ENCODE peak calls at places on chromosomes 4 and X, in six cellular contexts. D, E, T, F, U and S are unnamed samples.
A peak's percentile ranks its signal among the peaks of the same experiment; 100 is the strongest.

GRCh38 chrX:135463937-135464336 is 42.2 kb downstream of the SMIM10L2A start:
- DNase-seq in D (no peak), E (no peak), T (no peak), F (no peak), U (no peak), S (no peak)

GRCh38 chrX:45063319-45064095 is 137.2 kb downstream of the DIPK2B start:
- DNase-seq in D (no peak), E (no peak), T (no peak), F (peak; percentile 32), U (peak; percentile 56), S (no peak)

GRCh38 chr4:102438873-102439614 is 62.1 kb upstream of the NFKB1 start:
- DNase-seq in D (no peak), E (no peak), T (no peak), F (peak; percentile 82), U (no peak), S (no peak)

GRCh38 chrX:122565952-122566351 is 618.1 kb upstream of the GRIA3 start:
- DNase-seq in D (no peak), E (peak; percentile 28), T (no peak), F (peak; percentile 93), U (no peak), S (no peak)

GRCh38 chr4:62953752-62954151 is 1455.5 kb downstream of the TECRL start:
- DNase-seq in D (no peak), E (no peak), T (no peak), F (no peak), U (no peak), S (no peak)

GRCh38 chr4:54855221-54855854 is 197.6 kb downstream of the KIT start:
- DNase-seq in D (no peak), E (peak; percentile 24), T (no peak), F (no peak), U (no peak), S (no peak)

GRCh38 chr4:51835854-51836253 is 7.1 kb upstream of the DCUN1D4 start:
- DNase-seq in D (no peak), E (no peak), T (no peak), F (no peak), U (no peak), S (no peak)

GRCh38 chr4:3409571-3410091 is 32.1 kb upstream of the HGFAC start:
- DNase-seq in D (no peak), E (no peak), T (no peak), F (no peak), U (peak; percentile 10), S (no peak)

GRCh38 chrX:20348139-20348538 is 81.4 kb upstream of the RPS6KA3 start:
- DNase-seq in D (no peak), E (no peak), T (no peak), F (no peak), U (no peak), S (no peak)

GRCh38 chr4:128725405-128725804 is 84.1 kb upstream of the JADE1 start:
- DNase-seq in D (peak; percentile 47), E (no peak), T (no peak), F (no peak), U (no peak), S (no peak)
- TF ChIP-seq CTCF in D (no peak), E (no peak), T (no peak), F (no peak), U (no peak), S (no peak)

GRCh38 chr4:148044889-148045352 is 313.0 kb downstream of the ARHGAP10 start:
- DNase-seq in D (no peak), E (no peak), T (no peak), F (peak; percentile 30), U (no peak), S (no peak)

GRCh38 chr4:148041606-148042324 is 309.9 kb downstream of the ARHGAP10 start:
- DNase-seq in D (no peak), E (no peak), T (no peak), F (no peak), U (no peak), S (no peak)

GRCh38 chr4:148043990-148044645 is 312.2 kb downstream of the ARHGAP10 start:
- DNase-seq in D (no peak), E (peak; percentile 89), T (no peak), F (no peak), U (no peak), S (no peak)
- TF ChIP-seq CTCF in D (no peak), E (no peak), T (no peak), F (no peak), U (no peak), S (no peak)

GRCh38 chr4:150215601-150216000 is 137.4 kb downstream of the DCLK2 start:
- DNase-seq in D (no peak), E (no peak), T (no peak), F (no peak), U (no peak), S (no peak)

GRCh38 chr4:150217804-150218203 is 139.6 kb downstream of the DCLK2 start:
- DNase-seq in D (no peak), E (no peak), T (no peak), F (no peak), U (no peak), S (no peak)

GRCh38 chr4:150216725-150217124 is 138.5 kb downstream of the DCLK2 start:
- DNase-seq in D (no peak), E (no peak), T (no peak), F (no peak), U (no peak), S (no peak)

GRCh38 chr4:150218447-150218846 is 140.2 kb downstream of the DCLK2 start:
- DNase-seq in D (no peak), E (no peak), T (no peak), F (no peak), U (no peak), S (no peak)

DNA sequence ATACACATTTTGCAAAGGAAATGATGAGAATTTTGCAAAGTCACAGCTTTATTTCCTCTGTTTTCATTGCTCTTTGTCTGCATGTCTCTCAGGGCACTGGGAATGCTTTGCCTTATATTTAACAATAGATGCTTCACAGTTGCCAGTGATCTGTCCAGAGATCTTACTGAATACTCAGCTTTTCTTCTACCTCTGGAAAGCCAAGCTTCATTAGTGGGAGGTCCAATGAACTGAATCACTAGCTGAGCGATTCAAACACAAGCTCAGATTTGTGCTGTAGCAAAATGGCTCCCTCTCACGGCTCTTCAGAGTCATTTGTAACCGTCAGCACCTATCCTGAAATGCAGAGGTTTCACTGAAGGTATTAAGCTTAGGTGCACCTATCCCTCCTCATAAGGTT is 138.9 kb downstream of the DCLK2 start:
- DNase-seq in D (no peak), E (no peak), T (no peak), F (peak; percentile 85), U (no peak), S (no peak)
- TF ChIP-seq CTCF in D (no peak), E (peak; percentile 20), T (no peak), F (peak; percentile 62), U (peak; percentile 43), S (no peak)

DNA sequence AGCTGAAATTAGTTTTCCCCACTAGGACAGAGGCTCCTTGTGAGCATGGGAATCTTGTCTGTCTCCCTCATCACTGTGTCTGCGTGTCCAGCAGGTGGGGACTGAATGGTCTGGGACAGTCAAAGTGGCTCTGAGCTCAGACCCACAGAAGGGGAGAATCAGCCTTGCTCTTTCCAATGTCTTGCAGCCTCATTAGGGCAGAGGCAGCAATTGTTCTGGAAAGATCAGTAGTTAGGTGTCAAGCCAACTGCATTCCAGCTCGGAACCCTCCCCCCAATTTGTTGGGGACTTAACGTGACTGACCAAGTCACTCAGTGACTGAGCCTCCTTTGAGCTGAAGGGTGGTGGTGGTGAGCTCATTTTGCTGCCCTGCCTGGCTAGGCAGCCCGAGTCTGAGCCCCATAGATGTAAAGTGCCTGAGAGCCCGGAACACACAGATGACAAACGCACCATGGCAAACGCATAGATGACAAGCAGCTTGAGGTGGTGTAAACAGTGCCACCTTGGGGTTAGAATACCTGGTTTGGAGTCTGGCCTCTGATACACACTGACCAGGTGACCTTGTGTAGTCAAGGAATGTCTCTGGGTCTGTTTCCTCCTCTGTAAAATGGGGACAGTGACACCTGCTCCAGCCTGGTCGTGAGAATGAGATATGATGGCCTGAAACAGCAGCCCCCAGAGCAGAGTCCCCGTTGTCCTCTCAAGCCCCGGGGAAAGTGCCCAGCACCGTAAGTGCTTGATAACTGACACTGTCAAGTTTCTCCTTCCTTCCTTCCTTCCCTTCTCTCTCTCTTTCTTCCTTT is 2.7 kb upstream of the SORCS2 start:
- DNase-seq in D (no peak), E (peak; percentile 9), T (no peak), F (no peak), U (no peak), S (no peak)
- TF ChIP-seq CTCF in D (no peak), E (no peak), T (no peak), F (no peak), U (no peak), S (no peak)

DNA sequence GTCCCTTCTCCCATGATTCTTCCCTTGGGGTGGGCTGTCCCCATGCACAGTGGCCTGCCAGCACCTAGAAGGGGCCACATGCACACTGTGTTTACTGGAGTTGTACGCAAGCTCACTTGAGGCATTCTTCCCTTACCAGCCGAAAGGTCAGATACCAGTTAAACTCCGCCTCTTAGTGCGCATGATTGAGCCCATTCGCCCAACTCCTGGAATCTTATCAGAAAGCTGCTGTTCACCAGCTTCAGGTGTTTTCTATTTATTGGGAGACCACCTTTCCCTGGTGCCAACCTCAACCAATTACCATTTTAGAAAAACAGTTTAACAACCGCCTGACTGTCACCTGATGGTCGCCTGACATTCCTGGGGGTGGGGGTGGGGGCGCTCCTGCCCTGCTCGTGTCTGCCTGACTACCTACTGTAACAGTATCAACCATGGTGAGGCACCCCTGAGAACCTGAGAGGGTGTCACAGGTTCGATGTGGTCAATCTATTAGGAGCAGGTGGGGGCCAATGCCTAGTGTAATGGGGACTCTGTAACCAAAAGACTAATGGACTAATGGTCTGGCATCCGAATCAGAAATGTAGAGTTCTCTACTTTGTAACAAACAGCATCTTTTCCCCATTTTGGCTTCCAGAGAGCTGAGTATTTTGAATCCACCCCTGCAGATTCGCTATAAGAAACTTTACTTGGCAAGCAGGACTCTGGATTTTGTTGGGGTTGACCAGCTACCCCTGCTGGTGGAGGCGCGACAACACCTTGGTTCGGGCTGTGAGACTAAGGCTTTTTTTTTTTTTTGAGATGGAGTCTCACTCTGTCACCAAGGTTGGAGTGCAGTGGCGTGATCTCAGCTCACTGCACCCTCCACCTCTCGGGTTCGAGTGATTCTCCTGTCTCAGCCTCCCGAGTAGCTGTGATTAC is 58.3 kb upstream of the ZNF157 start:
- DNase-seq in D (peak; percentile 55), E (no peak), T (peak; percentile 55), F (peak; percentile 62), U (peak; percentile 62), S (no peak)
- TF ChIP-seq CTCF in D (no peak), E (peak; percentile 24), T (peak; percentile 22), F (peak; percentile 71), U (peak; percentile 58), S (no peak)

GRCh38 chr4:153542835-153543234 is 76.7 kb downstream of the TMEM131L start:
- DNase-seq in D (no peak), E (no peak), T (no peak), F (no peak), U (no peak), S (no peak)
- TF ChIP-seq CTCF in D (no peak), E (no peak), T (no peak), F (no peak), U (no peak), S (no peak)